ENCODE peak calls at places on chromosomes 12 and 14, in nine cellular contexts. E is AG04450, I is adrenal gland, R is suprapubic skin, B is mesenchymal stem cell, T is A549, Y is mesendoderm, W is psoas muscle, J is body of pancreas. M is an unnamed sample.

GRCh38 chr12:93624595-93625294 is 52.3 kb downstream of the SOCS2 start:
- DNase-seq in E (peak; percentile 83), I (no peak), R (no peak), B (peak; percentile 98), T (peak; percentile 94), Y (peak; percentile 82), W (no peak), J (no peak), M (peak; percentile 59)

GRCh38 chr12:15268927-15269552 is 47.8 kb upstream of the RERG start:
- DNase-seq in E (peak; percentile 23), I (peak; percentile 61), R (no peak), B (peak; percentile 68), T (peak; percentile 82), Y (peak; percentile 79), W (no peak), J (peak; percentile 48), M (peak; percentile 83)

GRCh38 chr12:132344601-132345000 is 15.2 kb upstream of the GALNT9 start:
- DNase-seq in E (no peak), I (no peak), R (no peak), B (no peak), T (no peak), Y (no peak), W (no peak), J (no peak), M (no peak)

GRCh38 chr12:119835068-119835467 is 42.1 kb downstream of the CIT start:
- DNase-seq in E (no peak), I (no peak), R (no peak), B (peak; percentile 9), T (peak; percentile 14), Y (peak; percentile 61), W (no peak), J (no peak), M (peak; percentile 18)

GRCh38 chr12:79782197-79782890 is 91.6 kb upstream of the PAWR start:
- DNase-seq in E (no peak), I (no peak), R (no peak), B (peak; percentile 82), T (peak; percentile 19), Y (no peak), W (no peak), J (no peak), M (no peak)

GRCh38 chr14:51394804-51395203 is 154.8 kb downstream of the TMX1 start:
- DNase-seq in E (no peak), I (no peak), R (no peak), B (no peak), T (no peak), Y (peak; percentile 29), W (no peak), J (no peak), M (no peak)

GRCh38 chr14:104149278-104149595 is 10.8 kb downstream of the KIF26A start:
- DNase-seq in E (no peak), I (no peak), R (no peak), B (no peak), T (no peak), Y (no peak), W (peak; percentile 13), J (no peak), M (no peak)

GRCh38 chr14:50475460-50475859 is 56.9 kb downstream of the MAP4K5 start:
- DNase-seq in E (no peak), I (no peak), R (no peak), B (no peak), T (no peak), Y (peak; percentile 23), W (no peak), J (no peak), M (no peak)

GRCh38 chr12:5745251-5745888 is 199.7 kb downstream of the ANO2 start:
- DNase-seq in E (peak; percentile 20), I (peak; percentile 60), R (no peak), B (peak; percentile 46), T (peak; percentile 65), Y (peak; percentile 80), W (peak; percentile 24), J (peak; percentile 69), M (peak; percentile 70)

GRCh38 chr14:93044601-93045000 is 71.1 kb downstream of the ITPK1 start:
- DNase-seq in E (no peak), I (no peak), R (no peak), B (no peak), T (no peak), Y (no peak), W (no peak), J (no peak), M (no peak)

GRCh38 chr14:104676694-104677505 is 12.5 kb upstream of the INF2 start:
- DNase-seq in E (no peak), I (no peak), R (no peak), B (peak; percentile 68), T (no peak), Y (peak; percentile 80), W (peak; percentile 33), J (no peak), M (no peak)

GRCh38 chr12:53805067-53805466 is 53.3 kb upstream of the CISTR start:
- DNase-seq in E (peak; percentile 8), I (no peak), R (no peak), B (peak; percentile 55), T (no peak), Y (no peak), W (no peak), J (no peak), M (no peak)

DNA sequence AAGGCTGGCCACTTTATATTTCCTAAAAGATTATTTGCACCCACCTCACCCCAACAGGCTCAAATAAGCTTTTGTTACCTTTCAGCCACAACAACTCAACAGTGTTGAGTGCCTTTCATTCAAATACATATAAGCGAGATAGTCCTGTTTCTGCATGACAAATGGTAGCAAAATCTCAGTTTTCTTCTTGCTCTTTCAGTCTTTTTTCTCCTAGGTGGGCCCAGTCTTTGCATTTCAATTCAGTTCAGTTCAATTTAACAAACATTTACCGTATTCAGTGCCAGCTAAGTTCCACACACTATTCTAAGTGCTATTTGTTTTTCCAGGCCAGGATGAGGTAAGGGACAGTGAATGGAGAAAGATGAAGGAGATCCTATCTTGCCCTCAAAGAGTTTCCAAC is 25.9 kb upstream of the BMP4 start:
- DNase-seq in E (no peak), I (no peak), R (no peak), B (no peak), T (no peak), Y (no peak), W (no peak), J (no peak), M (no peak)
- H3K4me3 ChIP-seq in E (no peak overlapping the region), I (no peak overlapping the region), R (no peak overlapping the region), B (no peak overlapping the region), T (no peak overlapping the region), Y (no peak overlapping the region), W (no peak overlapping the region), J (no peak overlapping the region), M (no peak overlapping the region)

DNA sequence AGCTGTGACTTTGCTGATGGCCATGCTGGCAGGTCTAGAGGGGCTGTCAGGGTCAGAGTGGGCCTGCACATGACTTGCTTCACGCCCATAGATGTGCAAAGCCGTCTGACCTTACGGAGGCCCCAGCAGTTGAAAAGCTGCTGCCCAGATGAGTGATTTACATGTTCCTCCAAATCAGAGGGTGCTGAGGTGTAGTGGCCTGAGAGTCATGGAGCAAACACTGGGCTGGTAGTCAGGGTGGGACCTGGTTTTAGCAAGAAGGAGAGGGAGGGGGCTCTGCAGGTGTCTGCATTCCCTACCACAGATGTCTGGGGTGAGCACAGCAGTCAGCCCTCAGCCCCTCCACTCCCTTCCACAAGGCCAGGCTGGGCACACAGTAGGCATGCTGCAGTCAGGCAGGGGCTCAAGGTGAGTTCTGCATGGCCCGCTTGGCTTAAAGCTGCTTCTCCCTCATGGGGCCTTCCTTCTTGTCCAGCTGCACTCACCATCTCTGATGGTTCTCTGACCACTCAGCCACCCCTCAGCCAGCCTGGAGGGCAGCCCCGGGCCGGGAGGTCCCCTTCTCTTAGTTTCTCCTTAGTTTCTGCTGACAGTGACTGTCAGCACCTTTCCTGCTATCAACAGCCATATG is 34.2 kb upstream of the EML1 start:
- DNase-seq in E (no peak), I (no peak), R (no peak), B (no peak), T (no peak), Y (no peak), W (no peak), J (no peak), M (no peak)
- H3K27ac ChIP-seq in E (peak overlapping the region; percentile 84), I (peak overlapping the region; percentile 66), R (no peak overlapping the region), B (peak overlapping the region; percentile 8), T (peak overlapping the region; percentile 83), Y (no peak overlapping the region), W (no peak overlapping the region), J (no peak overlapping the region), M (no peak overlapping the region)

DNA sequence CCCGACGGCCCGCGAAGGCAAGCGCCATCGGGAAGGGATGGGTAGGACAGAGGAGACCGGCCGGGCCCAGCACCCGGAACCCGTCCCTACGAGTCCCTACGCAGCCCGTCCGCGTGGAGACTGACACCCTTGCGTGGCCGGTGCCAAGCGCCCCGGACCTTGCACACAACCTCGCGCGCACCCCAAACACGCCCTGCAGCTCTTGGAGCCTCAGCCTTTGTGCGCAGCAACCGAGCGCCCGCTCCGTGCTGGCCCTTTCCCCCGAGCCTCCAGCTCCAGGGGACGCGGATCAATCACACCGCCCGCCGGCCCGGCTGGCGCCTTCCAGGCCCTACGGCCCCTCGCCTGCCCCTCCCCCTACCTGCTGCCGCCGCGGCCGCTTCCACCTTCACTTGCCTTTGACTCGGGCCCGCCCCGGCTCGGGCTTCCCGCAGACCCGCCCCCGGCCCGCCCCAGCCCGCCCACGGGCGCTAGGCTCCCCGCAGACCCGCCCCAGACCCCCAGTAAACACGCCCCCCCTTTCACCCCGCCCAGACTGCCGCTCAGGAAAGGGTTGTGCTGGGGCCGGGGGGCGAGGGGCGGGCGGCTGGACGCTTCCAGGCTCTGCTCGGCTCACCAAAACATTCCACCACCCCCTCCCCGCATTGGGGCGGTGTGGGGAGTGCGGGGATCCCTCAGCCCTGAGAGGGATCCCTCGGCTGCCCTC is at the start of gene NDRG2:
- DNase-seq in E (no peak), I (peak; percentile 88), R (peak; percentile 90), B (peak; percentile 21), T (peak; percentile 14), Y (peak; percentile 93), W (peak; percentile 87), J (peak; percentile 88), M (peak; percentile 52)
- H3K4me3 ChIP-seq in E (peak within 1 kb of the TSS; percentile 50), I (peak within 1 kb of the TSS; percentile 64), R (peak within 1 kb of the TSS; percentile 86), B (peak within 1 kb of the TSS; percentile 62), T (peak within 1 kb of the TSS; percentile 58), Y (peak within 1 kb of the TSS; percentile 72), W (peak within 1 kb of the TSS; percentile 98), J (peak within 1 kb of the TSS; percentile 46), M (peak within 1 kb of the TSS; percentile 73)

GRCh38 chr12:111405856-111406473 is at the start of gene SH2B3:
- DNase-seq in E (no peak), I (peak; percentile 37), R (no peak), B (no peak), T (no peak), Y (no peak), W (peak; percentile 81), J (no peak), M (no peak)

GRCh38 chr12:111404362-111405148 is 1.2 kb upstream of the SH2B3 start:
- DNase-seq in E (no peak), I (peak; percentile 35), R (no peak), B (peak; percentile 89), T (no peak), Y (peak; percentile 92), W (no peak), J (peak; percentile 65), M (peak; percentile 93)

GRCh38 chr12:111407371-111408115 is 1.8 kb downstream of the SH2B3 start:
- DNase-seq in E (no peak), I (no peak), R (no peak), B (no peak), T (no peak), Y (no peak), W (no peak), J (no peak), M (no peak)

GRCh38 chr12:111406474-111407370 is 999 bp downstream of the SH2B3 start:
- DNase-seq in E (no peak), I (peak; percentile 45), R (no peak), B (peak; percentile 49), T (no peak), Y (no peak), W (peak; percentile 45), J (peak; percentile 66), M (no peak)

GRCh38 chr12:111405149-111405855 is 421 bp upstream of the SH2B3 start:
- DNase-seq in E (peak; percentile 76), I (peak; percentile 95), R (peak; percentile 95), B (peak; percentile 96), T (peak; percentile 95), Y (peak; percentile 99), W (peak; percentile 91), J (peak; percentile 99), M (peak; percentile 99)
- H3K27ac ChIP-seq in E (peak overlapping the region; percentile 65), I (peak overlapping the region; percentile 84), R (peak overlapping the region; percentile 86), B (peak overlapping the region; percentile 71), T (peak overlapping the region; percentile 83), Y (peak overlapping the region; percentile 96), W (peak overlapping the region; percentile 84), J (peak overlapping the region; percentile 78), M (peak overlapping the region; percentile 98)

M was measured in A673.